ENCODE peak calls at places on chromosomes 6 and 20, in nine cellular contexts. S is kidney epithelial cell; R is Caco-2; M is CD8-positive, alpha-beta T cell; B is uterus; J is astrocyte; U is ovary; P is AG09309; G is foreskin fibroblast. L is an unnamed sample.
A peak's percentile ranks its signal among the peaks of the same experiment; 100 is the strongest.

GRCh38 chr6:157666721-157667120 is 156.3 kb upstream of the SNX9 start:
- DNase-seq in S (no peak), R (no peak), M (no peak), B (no peak), J (no peak), U (no peak), P (no peak), G (no peak), L (no peak)

GRCh38 chr6:103769431-103769830 is 1090.3 kb downstream of the HACE1 start:
- DNase-seq in S (no peak), R (no peak), M (no peak), B (no peak), J (no peak), U (no peak), P (no peak), G (no peak), L (no peak)

GRCh38 chr6:136520520-136520919 is 29.7 kb downstream of the MAP7 start:
- DNase-seq in S (no peak), R (no peak), M (no peak), B (no peak), J (no peak), U (no peak), P (no peak), G (no peak), L (no peak)

GRCh38 chr6:132082421-132082820 is 131.2 kb upstream of the CCN2 start:
- DNase-seq in S (no peak), R (no peak), M (no peak), B (no peak), J (no peak), U (no peak), P (no peak), G (no peak), L (no peak)

GRCh38 chr6:42045538-42046460 is 4.5 kb upstream of the TAF8 start:
- DNase-seq in S (peak; percentile 61), R (no peak), M (peak; percentile 80), B (peak; percentile 92), J (peak; percentile 61), U (peak; percentile 92), P (peak; percentile 29), G (peak; percentile 86), L (peak; percentile 14)

GRCh38 chr6:155510879-155511278 is 55.2 kb upstream of the NOX3 start:
- DNase-seq in S (no peak), R (no peak), M (no peak), B (no peak), J (no peak), U (no peak), P (no peak), G (no peak), L (no peak)

GRCh38 chr20:34268851-34269668 is 27.8 kb downstream of the ASIP start:
- DNase-seq in S (no peak), R (no peak), M (peak; percentile 33), B (peak; percentile 35), J (peak; percentile 22), U (peak; percentile 66), P (no peak), G (no peak), L (no peak)

GRCh38 chr6:95795927-95796326 is 218.6 kb downstream of the MANEA start:
- DNase-seq in S (no peak), R (no peak), M (no peak), B (no peak), J (no peak), U (no peak), P (no peak), G (no peak), L (no peak)

GRCh38 chr6:16576391-16577368 is 184.6 kb downstream of the ATXN1 start:
- DNase-seq in S (peak; percentile 38), R (no peak), M (no peak), B (no peak), J (no peak), U (no peak), P (no peak), G (no peak), L (no peak)

GRCh38 chr6:130943738-130944137 is 116.5 kb downstream of the SMLR1 start:
- DNase-seq in S (no peak), R (no peak), M (no peak), B (no peak), J (no peak), U (no peak), P (no peak), G (no peak), L (no peak)

GRCh38 chr6:149749594-149750135 is at the start of gene PCMT1:
- DNase-seq in S (peak; percentile 65), R (peak; percentile 85), M (peak; percentile 89), B (peak; percentile 89), J (peak; percentile 83), U (peak; percentile 89), P (peak; percentile 70), G (peak; percentile 92), L (peak; percentile 79)

GRCh38 chr6:45610374-45610773 is 232.6 kb upstream of the SUPT3H start:
- DNase-seq in S (no peak), R (no peak), M (no peak), B (no peak), J (no peak), U (no peak), P (no peak), G (no peak), L (no peak)

GRCh38 chr6:125050663-125051318 is 88.6 kb downstream of the RNF217 start:
- DNase-seq in S (no peak), R (no peak), M (no peak), B (no peak), J (no peak), U (no peak), P (no peak), G (no peak), L (no peak)

GRCh38 chr20:33731693-33732165 is at the start of gene ZNF341:
- DNase-seq in S (no peak), R (peak; percentile 97), M (peak; percentile 89), B (peak; percentile 90), J (no peak), U (peak; percentile 96), P (no peak), G (peak; percentile 75), L (peak; percentile 67)

GRCh38 chr6:109187399-109188114 is 92.2 kb downstream of the CEP57L1 start:
- DNase-seq in S (no peak), R (no peak), M (peak; percentile 64), B (peak; percentile 30), J (peak; percentile 5), U (peak; percentile 44), P (peak; percentile 1), G (peak; percentile 7), L (no peak)
- TF ChIP-seq CTCF in S (peak; percentile 97), R (peak; percentile 90), M (peak; percentile 88), B (peak; percentile 69), J (peak; percentile 94), U (peak; percentile 52), P (peak; percentile 92), G (peak; percentile 96), L (peak; percentile 99)

GRCh38 chr20:17210387-17210786 is 16.5 kb upstream of the PCSK2 start:
- DNase-seq in S (no peak), R (no peak), M (no peak), B (no peak), J (no peak), U (no peak), P (no peak), G (no peak), L (no peak)
- TF ChIP-seq CTCF in S (no peak), R (no peak), M (no peak), B (no peak), J (no peak), U (no peak), P (no peak), G (no peak), L (no peak)

GRCh38 chr6:119112856-119113530 is 34.5 kb upstream of the FAM184A start:
- DNase-seq in S (no peak), R (no peak), M (no peak), B (no peak), J (no peak), U (no peak), P (no peak), G (no peak), L (no peak)

GRCh38 chr6:119119989-119120388 is 41.5 kb upstream of the FAM184A start:
- DNase-seq in S (no peak), R (no peak), M (no peak), B (no peak), J (peak; percentile 70), U (no peak), P (peak; percentile 73), G (peak; percentile 60), L (no peak)

GRCh38 chr6:119110601-119111548 is 32.4 kb upstream of the FAM184A start:
- DNase-seq in S (no peak), R (peak; percentile 37), M (peak; percentile 48), B (peak; percentile 20), J (peak; percentile 74), U (no peak), P (no peak), G (peak; percentile 29), L (no peak)

GRCh38 chr6:119121367-119121766 is 42.9 kb upstream of the FAM184A start:
- DNase-seq in S (no peak), R (no peak), M (no peak), B (no peak), J (no peak), U (no peak), P (no peak), G (no peak), L (no peak)

GRCh38 chr6:119116712-119117281 is 38.3 kb upstream of the FAM184A start:
- DNase-seq in S (no peak), R (no peak), M (no peak), B (no peak), J (no peak), U (no peak), P (no peak), G (no peak), L (no peak)
- TF ChIP-seq CTCF in S (peak; percentile 13), R (no peak), M (peak; percentile 14), B (no peak), J (peak; percentile 31), U (no peak), P (peak; percentile 18), G (peak; percentile 6), L (no peak)

GRCh38 chr20:25683050-25683449 is 13.6 kb downstream of the ZNF337 start:
- DNase-seq in S (no peak), R (no peak), M (no peak), B (no peak), J (no peak), U (no peak), P (no peak), G (no peak), L (no peak)

GRCh38 chr20:25686081-25687077 is 10.3 kb downstream of the ZNF337 start:
- DNase-seq in S (no peak), R (no peak), M (no peak), B (no peak), J (no peak), U (no peak), P (no peak), G (no peak), L (no peak)

DNA sequence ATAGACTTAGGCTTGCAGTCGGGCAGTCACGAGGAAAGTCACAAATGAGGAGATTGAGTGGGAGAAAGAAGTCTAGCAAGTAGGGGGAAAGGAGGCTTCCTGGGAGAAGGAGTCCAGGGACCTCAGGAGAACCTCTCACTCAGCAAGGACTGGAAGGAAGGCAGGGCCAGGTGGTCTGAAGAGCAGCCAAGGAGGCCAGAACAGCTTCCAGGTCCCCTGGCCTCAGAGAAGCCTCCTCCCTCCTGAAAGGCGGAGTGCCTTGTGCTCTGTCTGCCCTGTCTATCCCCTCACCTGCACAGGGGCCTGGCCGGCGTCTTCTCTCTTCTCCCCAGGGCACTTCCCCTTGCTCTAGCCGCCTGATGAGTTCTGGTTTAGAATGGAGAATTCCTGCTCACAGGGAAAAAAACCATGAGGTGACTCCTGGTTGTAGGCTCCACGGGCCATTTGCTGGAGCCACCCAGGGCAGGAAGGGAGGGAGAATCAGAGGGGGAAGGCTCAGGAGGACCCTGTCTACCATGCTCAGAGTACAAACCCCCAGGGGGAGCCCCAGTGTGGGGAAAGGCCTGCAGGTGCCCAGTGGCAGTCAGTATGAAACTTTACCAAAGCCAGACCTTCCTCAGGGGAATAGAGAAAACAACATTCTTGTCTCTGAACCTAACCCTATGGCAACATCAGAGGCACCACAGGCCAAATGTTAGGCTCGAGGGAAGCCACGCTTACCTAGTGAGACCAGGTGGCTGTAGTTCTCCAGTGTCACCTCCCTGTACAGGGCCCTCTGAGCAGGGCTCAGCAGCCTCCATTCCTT is 11.2 kb downstream of the ZNF337 start:
- DNase-seq in S (no peak), R (no peak), M (no peak), B (no peak), J (no peak), U (no peak), P (no peak), G (no peak), L (no peak)
- TF ChIP-seq CTCF in S (no peak), R (no peak), M (no peak), B (no peak), J (no peak), U (no peak), P (no peak), G (no peak), L (no peak)

L was measured in AG09319.